ENCODE peak calls at places on chromosomes 12 and 14, in nine cellular contexts. Q is Ammon's horn; J is GM18507; I is HAP-1; U is adipocyte; C is lower lobe of right lung; X is activated T-cell treated with anti-CD3 and anti-CD28 coated beads, Interleukin-2, amount 50 U/mL, for 72 hours; B is astrocyte; A is dorsolateral prefrontal cortex. E is an unnamed sample.

GRCh38 chr12:53219116-53219955 is 12.3 kb upstream of the ITGB7 start:
- DNase-seq in B (peak), A (no peak), I (peak), U (peak), C (peak), X (peak), Q (no peak), J (no peak), E (peak)

GRCh38 chr14:32939254-32940065 is 781 bp downstream of the NPAS3 start:
- DNase-seq in X (peak), U (peak), A (peak), J (no peak), B (peak), I (peak), C (peak), Q (peak), E (peak)

GRCh38 chr14:105010106-105010505 is 10.8 kb downstream of the CDCA4 start:
- DNase-seq in X (no peak), U (no peak), I (no peak), Q (no peak), C (no peak), A (no peak), B (no peak), J (no peak), E (no peak)

GRCh38 chr12:89051065-89051677 is 301.1 kb downstream of the DUSP6 start:
- DNase-seq in J (peak), C (no peak), B (peak), Q (peak), U (peak), I (peak), X (peak), A (no peak), E (peak)

GRCh38 chr14:91244501-91244901 is at the start of gene GPR68:
- DNase-seq in J (no peak), I (no peak), Q (peak), A (peak), C (no peak), X (no peak), B (peak), U (peak), E (peak)

GRCh38 chr12:31386364-31386777 is 60.4 kb upstream of the SINHCAF start:
- DNase-seq in X (no peak), B (no peak), Q (no peak), C (no peak), I (peak), A (no peak), J (no peak), U (no peak), E (no peak)

GRCh38 chr12:107929436-107929835 is 154.9 kb downstream of the ASCL4 start:
- DNase-seq in X (no peak), U (peak), Q (peak), A (no peak), C (no peak), B (peak), I (peak), J (no peak), E (no peak)

GRCh38 chr14:102659797-102660196 is 67.3 kb downstream of the RCOR1 start:
- DNase-seq in X (no peak), A (no peak), I (no peak), C (no peak), B (peak), J (no peak), U (peak), Q (no peak), E (no peak)

GRCh38 chr14:24069411-24069735 is 2.0 kb upstream of the CPNE6 start:
- DNase-seq in X (no peak), J (no peak), Q (no peak), B (no peak), I (no peak), C (peak), A (no peak), U (no peak), E (no peak)

GRCh38 chr12:66405395-66405794 is 103.1 kb downstream of the HELB start:
- DNase-seq in C (no peak), J (no peak), B (peak), X (no peak), I (no peak), U (peak), A (no peak), Q (no peak), E (no peak)

GRCh38 chr12:103495783-103496456 is at the start of gene C12orf42:
- DNase-seq in Q (peak), U (peak), X (peak), A (peak), I (peak), J (no peak), B (no peak), C (peak), E (peak)

GRCh38 chr14:51744372-51745150 is 92.9 kb downstream of the FRMD6 start:
- DNase-seq in Q (no peak), I (no peak), A (no peak), J (no peak), U (no peak), C (no peak), B (no peak), X (no peak), E (no peak)

GRCh38 chr14:100450049-100450448 is 126.9 kb downstream of the SLC25A47 start:
- DNase-seq in I (no peak), Q (no peak), A (no peak), C (no peak), B (no peak), X (no peak), J (no peak), U (no peak), E (no peak)

GRCh38 chr12:89690925-89691324 is 17.7 kb downstream of the ATP2B1 start:
- DNase-seq in J (no peak), X (no peak), A (no peak), U (peak), B (no peak), Q (no peak), C (no peak), I (no peak), E (no peak)

GRCh38 chr12:76284816-76285750 is 63.1 kb downstream of the BBS10 start:
- DNase-seq in Q (no peak), I (peak), A (no peak), J (no peak), X (no peak), B (peak), C (no peak), U (peak), E (no peak)

GRCh38 chr12:51321882-51322281 is 2.1 kb downstream of the BIN2 start:
- DNase-seq in X (no peak), I (no peak), Q (no peak), A (no peak), J (no peak), U (no peak), B (no peak), C (no peak), E (no peak)

GRCh38 chr12:5988088-5988487 is 43.0 kb upstream of the ANO2 start:
- DNase-seq in Q (no peak), C (no peak), B (no peak), I (no peak), J (no peak), U (no peak), A (no peak), X (no peak), E (no peak)

GRCh38 chr12:65965358-65965757 is 141.1 kb downstream of the HMGA2 start:
- DNase-seq in B (peak), J (no peak), A (no peak), C (no peak), I (no peak), Q (no peak), U (peak), X (no peak), E (no peak)

GRCh38 chr12:96054262-96054645 is 18.9 kb upstream of the LTA4H start:
- DNase-seq in X (no peak), B (no peak), U (no peak), C (no peak), A (no peak), J (no peak), I (no peak), Q (peak), E (no peak)

GRCh38 chr14:37232907-37233481 is 35.3 kb downstream of the MIPOL1 start:
- DNase-seq in B (peak), Q (peak), J (no peak), U (peak), I (peak), A (no peak), C (no peak), X (peak), E (no peak)

GRCh38 chr12:126518596-126519200 is 1453.5 kb downstream of the AACS start:
- DNase-seq in C (no peak), Q (no peak), I (no peak), B (peak), U (no peak), X (no peak), J (no peak), A (no peak), E (no peak)

GRCh38 chr12:94148841-94149780 is 734 bp downstream of the PLXNC1 start:
- DNase-seq in J (no peak), Q (peak), B (peak), A (no peak), I (peak), X (peak), C (peak), U (peak), E (peak)

GRCh38 chr14:90453401-90453951 is 56.6 kb downstream of the CALM1 start:
- DNase-seq in J (no peak), A (peak), Q (peak), U (no peak), B (peak), C (no peak), I (no peak), X (no peak), E (no peak)

GRCh38 chr14:34234258-34234657 is 227.8 kb downstream of the SPTSSA start:
- DNase-seq in J (no peak), A (no peak), C (no peak), U (no peak), Q (no peak), B (no peak), I (no peak), X (no peak), E (no peak)

GRCh38 chr12:93766802-93767523 is 89.8 kb downstream of the CRADD start:
- DNase-seq in Q (peak), C (no peak), X (no peak), J (no peak), I (no peak), B (peak), U (peak), A (peak), E (peak)

GRCh38 chr12:98421336-98421735 is 94.1 kb upstream of the TMPO start:
- DNase-seq in Q (no peak), A (no peak), C (no peak), J (no peak), U (no peak), X (no peak), B (no peak), I (no peak), E (no peak)

GRCh38 chr12:131511391-131511802 is 199.5 kb upstream of the SFSWAP start:
- DNase-seq in X (peak), B (peak), J (peak), A (no peak), Q (peak), C (no peak), I (no peak), U (no peak), E (no peak)

GRCh38 chr14:46818147-46818546 is 166.6 kb upstream of the RPL10L start:
- DNase-seq in J (no peak), B (no peak), Q (no peak), U (no peak), X (no peak), A (no peak), C (no peak), I (no peak), E (no peak)

GRCh38 chr12:70691018-70691672 is 53.9 kb upstream of the PTPRB start:
- DNase-seq in J (no peak), A (no peak), C (no peak), X (no peak), U (peak), B (peak), I (no peak), Q (no peak), E (no peak)

GRCh38 chr14:93132472-93133065 is 16.8 kb upstream of the ITPK1 start:
- DNase-seq in B (peak), U (no peak), C (no peak), X (no peak), J (no peak), Q (peak), A (peak), I (no peak), E (peak)

GRCh38 chr14:38129705-38130104 is 78.0 kb upstream of the SSTR1 start:
- DNase-seq in J (no peak), C (no peak), Q (no peak), U (no peak), I (no peak), X (peak), A (no peak), B (no peak), E (no peak)

GRCh38 chr14:100304825-100305445 is 1.3 kb downstream of the SLC25A29 start:
- DNase-seq in B (peak), X (no peak), C (peak), Q (peak), A (no peak), U (peak), I (peak), J (no peak), E (peak)

GRCh38 chr14:54894995-54895394 is 7.6 kb downstream of the GCH1 start:
- DNase-seq in B (peak), Q (no peak), U (no peak), X (no peak), J (no peak), A (no peak), I (no peak), C (no peak), E (no peak)

GRCh38 chr12:124044809-124045321 is 71.8 kb downstream of the ZNF664 start:
- DNase-seq in U (no peak), B (no peak), J (no peak), X (peak), C (no peak), Q (peak), A (no peak), I (no peak), E (no peak)

GRCh38 chr14:38042356-38042755 is 165.3 kb upstream of the SSTR1 start:
- DNase-seq in C (no peak), X (no peak), Q (no peak), A (no peak), U (peak), I (no peak), B (peak), J (no peak), E (no peak)

GRCh38 chr12:15208140-15208539 is 13.1 kb downstream of the RERG start:
- DNase-seq in U (peak), B (no peak), I (no peak), J (no peak), C (no peak), A (no peak), Q (no peak), X (no peak), E (no peak)

GRCh38 chr14:85122690-85123089 is 407.3 kb upstream of the FLRT2 start:
- DNase-seq in B (peak), Q (no peak), X (no peak), U (peak), C (no peak), J (no peak), A (no peak), I (no peak), E (no peak)

GRCh38 chr12:14280921-14281320 is 84.6 kb upstream of the ATF7IP start:
- DNase-seq in I (no peak), Q (no peak), U (no peak), A (no peak), X (no peak), C (no peak), J (no peak), B (no peak), E (no peak)

GRCh38 chr12:50960130-50960529 is 7.8 kb downstream of the HIGD1C start:
- DNase-seq in J (no peak), A (no peak), U (peak), B (peak), C (no peak), I (no peak), Q (no peak), X (no peak), E (no peak)

GRCh38 chr12:49043856-49044258 is 16.7 kb downstream of the KMT2D start:
- DNase-seq in C (peak), J (peak), B (peak), A (no peak), X (peak), Q (peak), I (peak), U (peak), E (peak)